ENCODE peak calls at places on chromosomes 4 and X, in five cellular contexts. Y, K, D, T and P are unnamed samples. For H3K4me1, the result is how much of the 10 kb centered on the place peaks cover.

GRCh38 chrX:134186362-134187121 is 50.4 kb upstream of the CCDC160 start:
- DNase-seq in Y (peak), K (no peak), D (peak), T (no peak), P (peak)

GRCh38 chr4:7462509-7462971 is 27.8 kb upstream of the PSAPL1 start:
- DNase-seq in Y (no peak), K (peak), D (peak), T (no peak), P (no peak)

GRCh38 chr4:16227462-16227868 is 1.2 kb upstream of the TAPT1 start:
- DNase-seq in Y (peak), K (peak), D (peak), T (peak), P (no peak)

GRCh38 chr4:122652379-122652778 is 31.5 kb upstream of the IL21 start:
- DNase-seq in Y (peak), K (peak), D (peak), T (no peak), P (peak)

GRCh38 chrX:17519349-17519748 is 144.3 kb downstream of the NHS start:
- DNase-seq in Y (no peak), K (no peak), D (no peak), T (peak), P (no peak)

GRCh38 chr4:41141910-41142309 is 72.4 kb downstream of the APBB2 start:
- DNase-seq in Y (no peak), K (peak), D (no peak), T (no peak), P (no peak)

GRCh38 chr4:177964693-177965168 is 522.5 kb upstream of the AGA start:
- DNase-seq in Y (no peak), K (peak), D (no peak), T (no peak), P (no peak)

GRCh38 chr4:47287735-47288134 is 175.8 kb downstream of the COMMD8 start:
- DNase-seq in Y (no peak), K (peak), D (peak), T (no peak), P (no peak)

GRCh38 chrX:150080497-150080896 is 142.2 kb upstream of the EOLA2 start:
- DNase-seq in Y (no peak), K (no peak), D (no peak), T (no peak), P (no peak)

GRCh38 chr4:184476660-184477059 is 2.3 kb upstream of the IRF2 start:
- DNase-seq in Y (peak), K (no peak), D (no peak), T (no peak), P (no peak)

GRCh38 chr4:123234966-123235365 is 161.6 kb upstream of the SPRY1 start:
- DNase-seq in Y (no peak), K (peak), D (no peak), T (no peak), P (no peak)

GRCh38 chrX:140661657-140662056 is 47.9 kb upstream of the LINC00632 start:
- DNase-seq in Y (no peak), K (no peak), D (no peak), T (no peak), P (no peak)

GRCh38 chr4:26522478-26522877 is 32.2 kb upstream of the CCKAR start:
- DNase-seq in Y (no peak), K (peak), D (no peak), T (no peak), P (no peak)

GRCh38 chr4:186104114-186104894 is at the start of gene FAM149A:
- DNase-seq in Y (peak), K (peak), D (peak), T (no peak), P (peak)

GRCh38 chrX:54639018-54639345 is 109.0 kb downstream of the GNL3L start:
- DNase-seq in Y (no peak), K (no peak), D (no peak), T (no peak), P (no peak)

GRCh38 chr4:26468283-26468949 is 21.9 kb downstream of the CCKAR start:
- DNase-seq in Y (no peak), K (no peak), D (no peak), T (no peak), P (no peak)

GRCh38 chrX:69234624-69235023 is 69.4 kb upstream of the PJA1 start:
- DNase-seq in Y (no peak), K (no peak), D (no peak), T (no peak), P (no peak)

GRCh38 chrX:19670854-19671620 is 155.7 kb upstream of the MAP3K15 start:
- DNase-seq in Y (no peak), K (peak), D (peak), T (no peak), P (peak)

GRCh38 chrX:78652971-78653822 is 5.9 kb downstream of the RTL3 start:
- DNase-seq in Y (no peak), K (peak), D (peak), T (no peak), P (peak)

GRCh38 chrX:120559799-120560198 is 963 bp downstream of the CUL4B start:
- DNase-seq in Y (peak), K (peak), D (peak), T (no peak), P (no peak)

GRCh38 chr4:2254665-2255500 is 7.0 kb downstream of the MXD4 start:
- DNase-seq in Y (no peak), K (no peak), D (no peak), T (no peak), P (no peak)

GRCh38 chr4:2833671-2834000 is 10.0 kb upstream of the ADD1 start:
- DNase-seq in Y (no peak), K (no peak), D (no peak), T (peak), P (no peak)

GRCh38 chr4:125323547-125324100 is 8.9 kb downstream of the FAT4 start:
- DNase-seq in Y (no peak), K (peak), D (peak), T (no peak), P (peak)

GRCh38 chr4:125319311-125319710 is 4.6 kb downstream of the FAT4 start:
- DNase-seq in Y (no peak), K (peak), D (no peak), T (no peak), P (no peak)

GRCh38 chr4:125322363-125322730 is 7.6 kb downstream of the FAT4 start:
- DNase-seq in Y (no peak), K (peak), D (no peak), T (no peak), P (no peak)

GRCh38 chr4:125325733-125326132 is 11.0 kb downstream of the FAT4 start:
- DNase-seq in Y (no peak), K (no peak), D (no peak), T (no peak), P (no peak)

DNA sequence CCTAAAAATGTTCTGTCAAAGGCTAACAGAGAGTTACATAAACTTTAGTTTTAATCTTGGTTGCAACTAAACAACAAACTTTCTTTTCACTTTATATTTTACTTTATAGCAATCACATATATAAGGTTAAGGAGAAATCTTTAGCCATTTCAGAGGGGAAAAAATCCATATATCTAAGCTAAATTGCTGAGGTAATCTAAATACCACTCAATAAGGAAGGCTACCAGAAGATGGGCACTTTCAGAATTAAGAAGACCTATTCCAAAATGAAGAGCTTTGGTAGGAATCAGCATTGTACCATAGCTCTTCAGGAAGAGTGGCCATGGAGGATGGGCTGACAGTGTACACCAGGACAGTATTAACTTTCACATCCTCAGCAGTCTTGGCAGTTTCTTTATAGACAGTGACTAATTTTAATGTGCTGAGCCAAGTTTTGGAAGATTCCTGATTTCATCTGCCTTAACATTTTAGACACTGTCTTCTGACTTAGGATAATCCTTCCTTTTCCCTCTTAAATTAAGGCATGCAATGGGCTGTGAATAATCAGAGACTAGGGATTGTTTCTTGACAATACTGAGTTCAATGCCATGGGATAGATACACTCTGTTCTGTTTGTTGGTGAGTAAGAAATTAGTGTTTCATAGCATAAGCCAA is 7.1 kb downstream of the FAT4 start:
- DNase-seq in Y (no peak), K (peak), D (no peak), T (no peak), P (no peak)
- H3K4me1 ChIP-seq in Y (under half), K (under half), D (under half), T (half or more), P (under half)

GRCh38 chrX:112840382-112841113 is at the start of gene AMOT:
- DNase-seq in Y (peak), K (peak), D (peak), T (peak), P (peak)
- H3K27ac ChIP-seq in Y (peak), K (peak), D (peak), T (peak), P (peak)

GRCh38 chr4:36432556-36432955 is 151.1 kb downstream of the DTHD1 start:
- DNase-seq in Y (no peak), K (no peak), D (no peak), T (no peak), P (no peak)
- H3K4me3 ChIP-seq in Y (no peak), K (no peak), D (no peak), T (no peak), P (no peak)

DNA sequence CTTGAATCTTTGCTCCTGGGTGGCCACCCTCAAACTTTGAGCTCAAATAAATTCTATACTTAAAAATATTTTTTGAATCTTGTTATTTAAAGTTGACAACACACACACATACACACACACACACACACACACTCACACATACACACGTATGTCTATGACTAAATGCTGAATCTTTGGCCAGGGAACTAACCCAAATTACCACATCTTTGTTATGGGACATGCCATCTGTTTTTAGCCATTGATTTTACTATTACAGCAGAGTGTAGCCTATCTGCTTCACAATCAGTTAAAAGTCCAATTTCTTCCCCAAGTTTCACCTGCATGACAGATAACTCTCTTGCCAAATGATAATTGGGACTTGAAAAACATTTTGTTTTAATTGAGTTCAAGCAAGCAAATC is 45.0 kb upstream of the USP46 start:
- DNase-seq in Y (no peak), K (no peak), D (no peak), T (no peak), P (no peak)
- H3K4me1 ChIP-seq in Y (under half), K (under half), D (under half), T (under half), P (under half)

GRCh38 chr4:70359115-70359661 is 1.4 kb upstream of the SMR3A start:
- DNase-seq in Y (no peak), K (no peak), D (no peak), T (no peak), P (no peak)
- H3K27ac ChIP-seq in Y (no peak), K (no peak), D (no peak), T (no peak), P (no peak)

GRCh38 chr4:38383646-38384121 is 280.3 kb upstream of the KLF3 start:
- DNase-seq in Y (no peak), K (no peak), D (no peak), T (no peak), P (no peak)

GRCh38 chr4:38386011-38386551 is 277.9 kb upstream of the KLF3 start:
- DNase-seq in Y (no peak), K (no peak), D (no peak), T (no peak), P (no peak)

GRCh38 chr4:38384962-38385285 is 279.1 kb upstream of the KLF3 start:
- DNase-seq in Y (no peak), K (peak), D (no peak), T (no peak), P (no peak)

GRCh38 chr4:38386654-38387188 is 277.3 kb upstream of the KLF3 start:
- DNase-seq in Y (no peak), K (no peak), D (no peak), T (no peak), P (no peak)

GRCh38 chr4:38385286-38386010 is 278.6 kb upstream of the KLF3 start:
- DNase-seq in Y (no peak), K (peak), D (peak), T (no peak), P (no peak)
- H3K4me3 ChIP-seq in Y (no peak), K (no peak), D (no peak), T (no peak), P (no peak)

GRCh38 chrX:65687367-65687766 is 19.9 kb downstream of the MSN start:
- DNase-seq in Y (no peak), K (no peak), D (no peak), T (no peak), P (no peak)
- H3K4me1 ChIP-seq in Y (half or more), K (under half), D (under half), T (half or more), P (under half)